ENCODE peak calls at places on chromosomes 12 and 14, in ten cellular contexts. Z is mammary epithelial cell, U is HFFc6, M is neural crest cell, N is Caco-2, R is B cell, S is brain microvascular endothelial cell, C is natural killer cell, F is ovary, W is hepatocyte. L is an unnamed sample.

GRCh38 chr12:112686373-112686772 is 105.2 kb upstream of the RPH3A start:
- DNase-seq in Z (peak; percentile 88), U (no peak), M (no peak), N (no peak), R (no peak), S (peak; percentile 8), C (no peak), F (no peak), W (no peak), L (no peak)

GRCh38 chr12:71492604-71493003 is 53.0 kb downstream of the LGR5 start:
- DNase-seq in Z (no peak), U (no peak), M (no peak), N (peak; percentile 11), R (no peak), S (no peak), C (no peak), F (no peak), W (no peak), L (no peak)

GRCh38 chr12:52608161-52608560 is 6.9 kb upstream of the KRT72 start:
- DNase-seq in Z (no peak), U (no peak), M (no peak), N (no peak), R (no peak), S (no peak), C (no peak), F (no peak), W (no peak), L (no peak)

GRCh38 chr12:88052686-88053085 is 23.5 kb upstream of the C12orf50 start:
- DNase-seq in Z (peak; percentile 25), U (peak; percentile 39), M (peak; percentile 19), N (peak; percentile 59), R (no peak), S (peak; percentile 51), C (no peak), F (no peak), W (peak; percentile 42), L (peak; percentile 14)

GRCh38 chr12:108630481-108631207 is 3.0 kb downstream of the SELPLG start:
- DNase-seq in Z (peak; percentile 90), U (peak; percentile 93), M (no peak), N (no peak), R (no peak), S (no peak), C (peak; percentile 51), F (peak; percentile 19), W (no peak), L (no peak)

GRCh38 chr12:89084751-89085150 is 267.6 kb downstream of the DUSP6 start:
- DNase-seq in Z (no peak), U (no peak), M (no peak), N (no peak), R (no peak), S (peak; percentile 53), C (no peak), F (no peak), W (no peak), L (no peak)

GRCh38 chr12:123398177-123398916 is 14.4 kb downstream of the KMT5A start:
- DNase-seq in Z (no peak), U (no peak), M (no peak), N (no peak), R (no peak), S (peak; percentile 62), C (no peak), F (peak; percentile 88), W (no peak), L (no peak)

GRCh38 chr14:101761881-101762529 is 496 bp downstream of the PPP2R5C start:
- DNase-seq in Z (no peak), U (no peak), M (no peak), N (peak; percentile 48), R (peak; percentile 61), S (no peak), C (peak; percentile 44), F (peak; percentile 78), W (peak; percentile 65), L (no peak)

GRCh38 chr12:96189781-96190180 is 4.4 kb upstream of the ELK3 start:
- DNase-seq in Z (no peak), U (no peak), M (no peak), N (no peak), R (no peak), S (no peak), C (no peak), F (no peak), W (no peak), L (no peak)

GRCh38 chr12:6927999-6928702 is 392 bp downstream of the ATN1 start:
- DNase-seq in Z (no peak), U (no peak), M (no peak), N (peak; percentile 51), R (peak; percentile 85), S (no peak), C (no peak), F (peak; percentile 72), W (peak; percentile 58), L (no peak)

GRCh38 chr14:81164167-81164774 is 56.5 kb downstream of the GTF2A1 start:
- DNase-seq in Z (peak; percentile 85), U (peak; percentile 85), M (peak; percentile 38), N (peak; percentile 62), R (no peak), S (peak; percentile 81), C (no peak), F (no peak), W (peak; percentile 73), L (peak; percentile 60)

GRCh38 chr12:27723212-27723611 is 12.6 kb downstream of the MRPS35 start:
- DNase-seq in Z (no peak), U (no peak), M (no peak), N (no peak), R (no peak), S (no peak), C (no peak), F (no peak), W (no peak), L (no peak)

GRCh38 chr14:102603293-102603907 is 11.0 kb downstream of the RCOR1 start:
- DNase-seq in Z (no peak), U (no peak), M (no peak), N (no peak), R (no peak), S (no peak), C (no peak), F (peak; percentile 20), W (no peak), L (no peak)

GRCh38 chr12:46517579-46517962 is 145.0 kb upstream of the SLC38A2 start:
- DNase-seq in Z (no peak), U (no peak), M (no peak), N (no peak), R (no peak), S (no peak), C (no peak), F (no peak), W (no peak), L (no peak)
- TF ChIP-seq CTCF in Z (no peak), U (peak; percentile 26), M (no peak), N (no peak), R (no peak), S (peak; percentile 5), C (no peak), F (no peak), W (no peak), L (no peak)

GRCh38 chr14:69320581-69321365 is 60.8 kb downstream of the GALNT16 start:
- DNase-seq in Z (no peak), U (no peak), M (no peak), N (no peak), R (no peak), S (no peak), C (peak; percentile 7), F (peak; percentile 25), W (no peak), L (no peak)
- TF ChIP-seq CTCF in Z (no peak), U (no peak), M (no peak), N (no peak), R (no peak), S (no peak), C (no peak), F (no peak), W (no peak), L (no peak)

GRCh38 chr14:39102265-39102968 is 618 bp downstream of the SEC23A start:
- DNase-seq in Z (peak; percentile 39), U (peak; percentile 18), M (no peak), N (peak; percentile 81), R (peak; percentile 17), S (peak; percentile 31), C (peak; percentile 17), F (no peak), W (peak; percentile 81), L (no peak)

GRCh38 chr14:39099748-39100147 is 3.3 kb downstream of the SEC23A start:
- DNase-seq in Z (no peak), U (no peak), M (no peak), N (no peak), R (no peak), S (no peak), C (no peak), F (no peak), W (no peak), L (no peak)

GRCh38 chr14:39107624-39108023 is 4.6 kb upstream of the SEC23A start:
- DNase-seq in Z (peak; percentile 24), U (peak; percentile 35), M (no peak), N (peak; percentile 37), R (no peak), S (no peak), C (no peak), F (no peak), W (peak; percentile 55), L (no peak)

GRCh38 chr14:39108791-39109190 is 5.3 kb upstream of the GEMIN2 start:
- DNase-seq in Z (no peak), U (no peak), M (no peak), N (no peak), R (no peak), S (no peak), C (no peak), F (no peak), W (no peak), L (no peak)

DNA sequence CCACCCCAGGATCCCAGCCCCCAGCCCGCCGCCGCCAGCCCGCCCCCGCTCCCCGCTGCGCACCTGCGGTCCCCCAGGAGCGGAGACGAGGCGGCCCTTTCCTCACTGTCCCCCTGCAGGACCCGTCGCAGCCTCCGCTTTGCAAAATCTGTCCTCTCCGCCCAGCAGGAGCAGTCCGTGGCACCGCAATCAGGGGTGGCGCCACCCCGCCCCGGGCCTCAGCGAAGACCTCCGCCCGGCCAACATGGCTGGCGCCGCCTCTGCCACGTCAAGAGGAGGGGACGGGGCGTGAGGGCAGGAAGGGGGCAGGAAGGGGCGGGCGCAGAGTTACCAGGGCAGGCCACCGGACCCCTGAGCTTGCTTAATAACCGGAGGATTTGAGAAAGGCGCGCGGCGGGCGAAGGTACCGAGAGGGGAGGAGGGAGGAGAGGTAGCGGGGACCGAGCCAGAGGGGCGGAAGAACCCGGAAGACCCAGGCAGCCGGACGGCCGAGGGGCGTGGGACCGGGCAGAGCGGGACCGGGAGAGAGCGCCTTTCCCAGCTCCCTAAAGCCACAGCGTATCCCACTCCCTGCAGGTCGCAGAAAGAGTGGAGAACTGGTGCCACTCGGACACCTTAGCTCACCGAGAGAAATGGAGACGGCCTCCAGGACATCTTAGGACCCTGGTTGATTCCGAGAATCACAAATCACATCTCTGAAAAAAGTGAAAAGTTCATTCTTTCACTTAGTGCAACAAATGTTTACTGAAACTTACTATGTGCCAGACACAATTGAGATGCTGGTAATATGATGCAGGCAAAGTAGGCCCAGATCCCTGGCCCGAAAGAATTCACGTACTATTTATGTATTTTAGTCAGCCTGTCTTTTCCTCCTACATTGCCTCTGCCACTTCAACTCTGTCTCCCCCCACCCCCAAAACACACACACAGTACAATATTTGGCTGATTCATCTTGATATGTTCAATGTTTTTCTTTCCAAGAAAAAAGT is at the start of gene SEC23A:
- DNase-seq in Z (peak; percentile 81), U (peak; percentile 73), M (peak; percentile 80), N (peak; percentile 94), R (peak; percentile 89), S (peak; percentile 77), C (peak; percentile 82), F (peak; percentile 91), W (peak; percentile 95), L (peak; percentile 93)
- TF ChIP-seq CTCF in Z (no peak), U (peak; percentile 26), M (peak; percentile 11), N (no peak), R (no peak), S (no peak), C (no peak), F (no peak), W (no peak), L (no peak)

GRCh38 chr14:75453817-75454434 is 26.1 kb downstream of the JDP2 start:
- DNase-seq in Z (no peak), U (no peak), M (no peak), N (no peak), R (peak; percentile 56), S (no peak), C (no peak), F (no peak), W (no peak), L (no peak)
- TF ChIP-seq CTCF in Z (no peak), U (no peak), M (no peak), N (no peak), R (peak; percentile 28), S (peak; percentile 7), C (no peak), F (no peak), W (no peak), L (no peak)

L was measured in nephron progenitor cell.